ENCODE peak calls at places on chromosomes 3 and 15, in nine cellular contexts. F, A, K, N, S, W, Z, X and M are unnamed samples.

GRCh38 chr15:66713843-66714508 is 11.9 kb downstream of the SMAD6 start:
- DNase-seq in F (no peak), A (peak), K (no peak), N (no peak), S (no peak), W (no peak), Z (no peak), X (no peak), M (no peak)

GRCh38 chr3:156246939-156247725 is 126.8 kb downstream of the KCNAB1 start:
- DNase-seq in F (no peak), A (no peak), K (no peak), N (no peak), S (no peak), W (no peak), Z (no peak), X (no peak), M (no peak)

GRCh38 chr3:4320453-4320852 is 17.3 kb downstream of the SETMAR start:
- DNase-seq in F (no peak), A (no peak), K (no peak), N (no peak), S (no peak), W (no peak), Z (no peak), X (no peak), M (no peak)

GRCh38 chr3:5473471-5473870 is 286.0 kb downstream of the EDEM1 start:
- DNase-seq in F (no peak), A (no peak), K (no peak), N (no peak), S (no peak), W (no peak), Z (no peak), X (no peak), M (no peak)

GRCh38 chr15:38687340-38687739 is 122.7 kb upstream of the RASGRP1 start:
- DNase-seq in F (no peak), A (no peak), K (no peak), N (no peak), S (no peak), W (no peak), Z (no peak), X (no peak), M (no peak)

GRCh38 chr15:50501815-50502214 is 44.7 kb downstream of the USP50 start:
- DNase-seq in F (no peak), A (no peak), K (no peak), N (no peak), S (no peak), W (no peak), Z (no peak), X (no peak), M (no peak)

GRCh38 chr15:68489426-68489825 is 57.5 kb upstream of the ITGA11 start:
- DNase-seq in F (no peak), A (no peak), K (no peak), N (no peak), S (no peak), W (no peak), Z (no peak), X (no peak), M (no peak)

GRCh38 chr15:78033864-78034263 is 43.6 kb downstream of the TBC1D2B start:
- DNase-seq in F (no peak), A (no peak), K (peak), N (no peak), S (no peak), W (no peak), Z (no peak), X (no peak), M (no peak)

DNA sequence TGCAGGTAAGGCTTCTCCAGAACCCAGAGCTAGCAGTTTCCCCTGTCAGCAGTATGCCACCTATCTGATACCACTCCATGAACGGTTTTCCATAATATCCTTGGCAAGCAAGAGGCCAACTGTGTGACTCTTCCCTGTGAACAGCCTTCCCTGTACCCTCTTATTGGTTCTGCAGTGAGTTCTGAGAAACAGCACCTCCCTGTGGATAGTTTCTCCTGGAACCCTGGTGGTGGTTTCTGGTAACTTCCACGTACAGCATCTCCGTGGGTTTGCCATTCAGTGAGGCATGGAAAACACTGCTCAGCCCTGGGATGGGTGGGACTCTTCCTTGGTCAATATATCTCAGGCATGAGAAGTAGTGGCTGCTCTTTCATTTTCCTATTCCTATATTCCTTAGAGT is 19.4 kb upstream of the SERPINI2 start:
- DNase-seq in F (no peak), A (no peak), K (no peak), N (peak), S (no peak), W (peak), Z (no peak), X (no peak), M (no peak)
- TF ChIP-seq CTCF in F (peak), A (peak), K (no peak), N (peak), S (no peak), W (peak), Z (no peak), X (no peak), M (peak)

GRCh38 chr3:10121064-10121463 is 5.6 kb downstream of the BRK1 start:
- DNase-seq in F (no peak), A (no peak), K (no peak), N (no peak), S (no peak), W (no peak), Z (no peak), X (no peak), M (no peak)

GRCh38 chr3:10116928-10117327 is 1.5 kb downstream of the BRK1 start:
- DNase-seq in F (no peak), A (no peak), K (no peak), N (no peak), S (no peak), W (no peak), Z (no peak), X (no peak), M (no peak)

GRCh38 chr3:10119376-10119775 is 3.9 kb downstream of the BRK1 start:
- DNase-seq in F (no peak), A (no peak), K (no peak), N (no peak), S (no peak), W (no peak), Z (no peak), X (no peak), M (no peak)

GRCh38 chr3:10116138-10116460 is 624 bp downstream of the BRK1 start:
- DNase-seq in F (no peak), A (no peak), K (no peak), N (no peak), S (peak), W (no peak), Z (no peak), X (no peak), M (no peak)

DNA sequence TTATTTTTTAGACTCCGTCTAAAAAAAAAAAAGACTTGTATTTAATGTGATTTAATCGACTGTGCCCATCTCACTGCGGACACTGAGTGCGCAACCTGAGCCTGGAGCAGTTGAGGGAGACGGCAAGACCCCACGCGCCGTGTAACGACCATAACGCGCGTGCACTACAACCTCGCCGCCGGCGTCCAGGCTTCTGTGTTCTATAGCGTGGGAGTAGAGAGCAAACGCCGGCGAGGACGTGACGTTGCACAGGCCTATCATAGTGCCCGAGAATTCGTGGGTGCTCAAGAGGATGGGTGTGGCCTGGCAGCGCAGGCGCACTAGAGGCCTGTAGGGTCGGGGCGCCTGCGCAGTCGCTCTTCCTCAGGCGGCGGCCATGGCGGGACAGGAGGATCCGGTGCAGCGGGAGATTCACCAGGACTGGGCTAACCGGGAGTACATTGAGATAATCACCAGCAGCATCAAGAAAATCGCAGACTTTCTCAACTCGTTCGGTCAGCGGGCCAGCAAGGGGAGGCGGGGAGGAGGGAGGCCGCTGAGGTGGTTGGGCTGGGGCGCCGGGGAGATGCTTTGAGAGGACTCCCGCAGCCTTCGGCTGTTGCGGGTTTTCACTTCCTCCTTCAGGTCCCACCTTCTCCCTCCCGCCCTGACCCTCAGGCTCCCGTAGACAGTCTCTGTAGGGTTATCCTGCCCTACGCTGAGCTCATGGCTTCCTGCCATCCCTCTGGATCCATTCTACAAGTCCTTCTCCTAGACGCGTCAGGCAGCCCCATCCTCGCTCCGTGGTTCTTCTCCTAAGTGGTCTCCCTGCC is at the start of gene BRK1:
- DNase-seq in F (peak), A (peak), K (peak), N (peak), S (peak), W (peak), Z (peak), X (peak), M (peak)
- TF ChIP-seq CTCF in F (no peak), A (no peak), K (peak), N (no peak), S (no peak), W (no peak), Z (no peak), X (no peak), M (no peak)

GRCh38 chr3:56302417-56302816 is 165.8 kb downstream of the ERC2 start:
- DNase-seq in F (no peak), A (no peak), K (no peak), N (no peak), S (no peak), W (no peak), Z (no peak), X (no peak), M (no peak)

GRCh38 chr3:56309465-56309864 is 158.8 kb downstream of the ERC2 start:
- DNase-seq in F (no peak), A (no peak), K (no peak), N (no peak), S (no peak), W (no peak), Z (no peak), X (no peak), M (no peak)

GRCh38 chr3:56304069-56304468 is 164.2 kb downstream of the ERC2 start:
- DNase-seq in F (no peak), A (no peak), K (no peak), N (no peak), S (no peak), W (no peak), Z (no peak), X (no peak), M (no peak)

DNA sequence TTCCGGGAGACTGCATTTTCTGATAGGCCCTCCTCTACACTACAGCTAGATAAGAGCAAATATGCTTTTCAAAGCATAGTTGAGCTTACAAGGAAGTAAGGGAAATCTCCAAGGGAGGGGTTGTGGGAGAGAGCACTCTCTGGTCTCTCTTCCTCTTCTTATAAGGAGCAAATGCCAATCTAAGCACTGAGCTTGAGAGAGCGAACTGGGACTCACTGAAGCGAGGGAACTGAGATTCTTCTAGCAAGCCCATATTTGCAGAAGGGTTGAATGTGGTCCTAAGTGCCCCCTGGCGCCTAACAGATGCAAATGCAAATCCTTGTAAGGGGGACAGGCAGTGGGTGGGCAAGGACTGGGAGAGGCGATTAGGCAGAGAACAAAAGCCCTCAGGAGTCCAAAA is 164.8 kb downstream of the ERC2 start:
- DNase-seq in F (peak), A (peak), K (no peak), N (no peak), S (no peak), W (peak), Z (no peak), X (no peak), M (no peak)
- TF ChIP-seq CTCF in F (peak), A (peak), K (no peak), N (no peak), S (peak), W (peak), Z (peak), X (no peak), M (peak)

GRCh38 chr3:56802411-56802745 is 629 bp upstream of the ARHGEF3 start:
- DNase-seq in F (no peak), A (no peak), K (no peak), N (no peak), S (no peak), W (no peak), Z (no peak), X (no peak), M (no peak)
- TF ChIP-seq CTCF in F (peak), A (no peak), K (no peak), N (no peak), S (peak), W (no peak), Z (no peak), X (no peak), M (no peak)

GRCh38 chr3:98990657-98991056 is 89.2 kb upstream of the DCBLD2 start:
- DNase-seq in F (no peak), A (no peak), K (no peak), N (no peak), S (no peak), W (no peak), Z (no peak), X (no peak), M (no peak)

GRCh38 chr3:98985406-98985805 is 83.9 kb upstream of the DCBLD2 start:
- DNase-seq in F (no peak), A (no peak), K (no peak), N (no peak), S (no peak), W (no peak), Z (no peak), X (no peak), M (no peak)

GRCh38 chr3:98986073-98986472 is 84.6 kb upstream of the DCBLD2 start:
- DNase-seq in F (peak), A (no peak), K (no peak), N (no peak), S (peak), W (no peak), Z (no peak), X (no peak), M (peak)

GRCh38 chr3:98994128-98994762 is 92.8 kb upstream of the DCBLD2 start:
- DNase-seq in F (no peak), A (no peak), K (no peak), N (no peak), S (peak), W (no peak), Z (no peak), X (no peak), M (no peak)

GRCh38 chr3:98991393-98991792 is 89.9 kb upstream of the DCBLD2 start:
- DNase-seq in F (no peak), A (no peak), K (no peak), N (no peak), S (no peak), W (no peak), Z (no peak), X (no peak), M (no peak)
- TF ChIP-seq CTCF in F (no peak), A (peak), K (no peak), N (no peak), S (no peak), W (no peak), Z (no peak), X (no peak), M (no peak)